ENCODE peak calls at places on chromosomes 2 and 18, in seven cellular contexts. K, X, R, Z, G, S and E are unnamed samples. For H3K4me1, the result is how much of the 10 kb centered on the place peaks cover.

GRCh38 chr2:45178359-45178758 is 169.1 kb upstream of the SIX2 start:
- DNase-seq in K (no peak), S (no peak), Z (no peak), G (no peak), X (no peak), R (no peak), E (no peak)

GRCh38 chr2:165952600-165953210 is 871 bp downstream of the TTC21B start:
- DNase-seq in S (no peak), K (peak), X (no peak), Z (no peak), R (no peak), G (no peak), E (no peak)

GRCh38 chr2:225041871-225042799 is at the start of gene DOCK10:
- DNase-seq in K (no peak), R (peak), S (no peak), X (peak), Z (peak), G (peak), E (peak)

GRCh38 chr2:197633109-197633657 is 42.2 kb downstream of the RFTN2 start:
- DNase-seq in X (no peak), G (no peak), S (no peak), R (no peak), K (no peak), Z (no peak), E (no peak)

GRCh38 chr18:41134426-41134825 is 820.6 kb upstream of the PIK3C3 start:
- DNase-seq in G (no peak), Z (no peak), S (no peak), R (no peak), K (no peak), X (no peak), E (no peak)

GRCh38 chr2:226211439-226211838 is 588.2 kb downstream of the IRS1 start:
- DNase-seq in S (no peak), G (no peak), X (no peak), Z (no peak), R (no peak), K (no peak), E (no peak)

GRCh38 chr2:118697771-118698170 is 149.7 kb downstream of the EN1 start:
- DNase-seq in S (no peak), X (no peak), K (no peak), R (no peak), G (no peak), Z (no peak), E (no peak)

GRCh38 chr18:23059541-23060465 is 75.5 kb upstream of the CABLES1 start:
- DNase-seq in G (no peak), K (no peak), R (no peak), Z (no peak), X (no peak), S (no peak), E (no peak)

GRCh38 chr2:101858246-101858645 is 133.5 kb upstream of the IL1R2 start:
- DNase-seq in S (no peak), G (no peak), R (no peak), X (no peak), K (no peak), Z (no peak), E (no peak)

GRCh38 chr2:127407661-127408003 is 10.6 kb upstream of the PROC start:
- DNase-seq in G (no peak), Z (no peak), K (no peak), X (no peak), S (no peak), R (no peak), E (no peak)

GRCh38 chr2:1153959-1154358 is 203.3 kb downstream of the SNTG2 start:
- DNase-seq in X (no peak), S (no peak), K (no peak), Z (peak), G (no peak), R (peak), E (peak)

GRCh38 chr2:27870724-27871123 is 19.5 kb downstream of the RBKS start:
- DNase-seq in X (no peak), K (no peak), G (no peak), Z (no peak), S (no peak), R (no peak), E (no peak)

GRCh38 chr2:12045864-12046291 is 299.4 kb downstream of the LPIN1 start:
- DNase-seq in G (no peak), K (no peak), S (no peak), Z (no peak), R (no peak), X (no peak), E (no peak)

GRCh38 chr2:237451582-237452469 is 35.2 kb upstream of the MLPH start:
- DNase-seq in Z (no peak), K (no peak), X (no peak), R (peak), G (no peak), S (no peak), E (no peak)

GRCh38 chr2:228875152-228875875 is 395.8 kb downstream of the PID1 start:
- DNase-seq in Z (no peak), S (no peak), G (no peak), R (no peak), X (no peak), K (no peak), E (no peak)

GRCh38 chr2:39723946-39724827 is 54.9 kb downstream of the THUMPD2 start:
- DNase-seq in X (no peak), G (no peak), K (no peak), Z (no peak), S (no peak), R (no peak), E (no peak)

GRCh38 chr2:189421644-189422043 is 19.6 kb upstream of the WDR75 start:
- DNase-seq in X (no peak), G (no peak), K (no peak), S (no peak), Z (no peak), R (no peak), E (no peak)

GRCh38 chr2:5391361-5391760 is 300.8 kb upstream of the SOX11 start:
- DNase-seq in Z (no peak), R (peak), X (no peak), G (no peak), S (no peak), K (no peak), E (no peak)

GRCh38 chr18:48841381-48842258 is 109.1 kb downstream of the SMAD7 start:
- DNase-seq in Z (no peak), R (peak), S (no peak), X (no peak), G (no peak), K (peak), E (peak)

GRCh38 chr18:23710068-23710527 is 20.8 kb downstream of the LAMA3 start:
- DNase-seq in X (no peak), K (no peak), Z (no peak), R (no peak), S (no peak), G (no peak), E (no peak)

GRCh38 chr2:19542796-19543195 is 184.4 kb upstream of the OSR1 start:
- DNase-seq in X (no peak), S (no peak), Z (no peak), K (no peak), G (no peak), R (no peak), E (no peak)

GRCh38 chr2:144890828-144891227 is 370.9 kb upstream of the ZEB2 start:
- DNase-seq in Z (no peak), K (no peak), X (no peak), G (no peak), R (no peak), S (no peak), E (no peak)

DNA sequence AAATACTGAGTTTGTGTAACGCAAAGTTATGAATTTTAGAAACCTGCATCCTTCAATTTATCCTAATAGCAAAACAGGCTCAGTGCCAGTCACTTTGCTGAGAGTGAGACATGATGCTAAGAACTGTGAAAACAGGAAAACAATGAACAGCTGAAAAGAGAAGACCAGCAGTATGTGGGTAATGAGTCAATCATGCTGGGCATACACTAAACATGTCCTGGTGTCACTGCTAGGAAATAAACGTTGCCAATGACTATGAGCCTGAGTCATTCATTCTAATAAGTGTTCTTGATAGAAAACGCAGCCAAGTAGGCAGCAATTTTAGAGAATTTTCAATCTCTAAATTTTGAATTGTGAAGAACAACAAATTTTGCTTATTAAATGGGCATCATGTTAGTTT is 237.3 kb downstream of the GALR1 start:
- DNase-seq in Z (no peak), G (no peak), K (no peak), S (no peak), X (no peak), R (no peak), E (no peak)
- H3K4me1 ChIP-seq in Z (under half), G (under half), K (under half), S (under half), X (under half), R (under half), E (under half)

GRCh38 chr18:10519999-10520935 is 5.6 kb upstream of the NAPG start:
- DNase-seq in G (peak), S (peak), R (peak), X (peak), Z (peak), K (peak), E (peak)
- H3K4me1 ChIP-seq in G (under half), S (under half), R (under half), X (under half), Z (under half), K (under half), E (under half)

GRCh38 chr2:175918935-175919334 is 83.1 kb downstream of the LNPK start:
- DNase-seq in S (no peak), X (no peak), K (no peak), R (no peak), G (no peak), Z (no peak), E (no peak)

DNA sequence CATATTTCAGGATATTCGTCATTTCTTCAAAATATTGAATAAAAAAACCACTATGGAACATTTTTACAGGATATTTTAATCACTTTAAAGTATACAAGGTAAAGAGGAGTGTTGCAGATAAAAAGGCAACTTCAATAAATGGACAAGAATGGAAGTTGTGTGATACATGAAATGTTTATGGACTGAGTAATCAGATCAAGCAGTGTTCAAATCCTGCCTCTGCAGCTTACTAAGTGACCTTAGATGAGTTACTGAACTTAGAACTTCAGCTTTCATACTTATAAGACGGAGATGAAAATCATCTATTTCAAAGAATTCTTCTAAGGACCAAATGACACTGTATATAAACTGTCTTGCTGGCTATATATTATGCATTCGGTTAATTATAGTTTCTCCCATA is 87.2 kb downstream of the LNPK start:
- DNase-seq in R (no peak), X (no peak), G (no peak), Z (no peak), S (no peak), K (no peak), E (no peak)
- H3K4me1 ChIP-seq in R (under half), X (under half), G (under half), Z (under half), S (under half), K (under half), E (under half)

GRCh38 chr2:63743976-63744331 is 97.7 kb upstream of the UGP2 start:
- DNase-seq in G (no peak), K (no peak), S (no peak), X (no peak), R (no peak), Z (no peak), E (no peak)
- H3K4me1 ChIP-seq in G (under half), K (half or more), S (under half), X (under half), R (under half), Z (under half), E (under half)

GRCh38 chr2:85994421-85994777 is 105.6 kb upstream of the ST3GAL5 start:
- DNase-seq in K (no peak), S (no peak), R (no peak), Z (no peak), G (no peak), X (no peak), E (no peak)
- H3K4me1 ChIP-seq in K (under half), S (under half), R (half or more), Z (under half), G (half or more), X (half or more), E (under half)

DNA sequence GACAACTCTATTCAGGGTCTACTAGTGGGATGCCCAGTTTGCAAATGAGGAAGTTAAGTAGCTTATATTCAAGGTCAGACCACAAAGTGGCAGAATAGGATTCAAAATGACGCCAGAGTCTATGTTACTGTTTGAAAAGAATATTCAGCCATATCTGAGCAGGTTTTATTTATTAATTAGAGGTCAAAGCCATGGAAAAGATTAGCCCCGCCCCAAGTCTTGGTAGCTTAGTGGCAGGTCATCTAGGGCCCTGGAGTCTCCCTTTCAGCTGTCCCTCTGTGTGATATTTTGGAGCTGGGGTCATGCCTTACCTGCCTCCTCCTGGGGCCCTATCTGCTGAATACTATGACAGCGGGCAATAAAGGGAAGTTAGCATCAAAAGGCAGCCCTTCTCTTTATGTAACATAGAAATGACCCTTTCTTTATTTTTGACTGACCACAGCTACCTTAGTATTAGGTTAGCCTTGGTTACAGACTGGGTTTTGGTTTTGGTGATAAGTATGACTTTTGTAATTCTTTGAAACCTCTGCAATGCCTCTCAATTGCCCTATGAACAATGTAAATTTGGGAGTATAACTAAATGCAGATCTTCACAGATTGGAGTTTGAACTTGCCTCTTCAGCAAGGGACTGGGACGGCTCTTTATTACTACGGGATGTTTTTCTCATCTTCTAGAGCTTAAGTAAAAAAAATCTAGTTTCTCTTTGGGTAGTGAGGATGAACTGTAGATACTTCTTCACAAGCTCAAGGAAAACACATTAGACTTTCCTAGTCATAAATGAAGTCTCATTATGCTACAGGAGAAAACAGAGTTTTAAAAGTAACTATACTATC is 153.0 kb upstream of the ITGA4 start:
- DNase-seq in G (no peak), Z (no peak), S (no peak), K (no peak), X (no peak), R (no peak), E (no peak)
- H3K4me1 ChIP-seq in G (under half), Z (under half), S (under half), K (under half), X (half or more), R (half or more), E (under half)

DNA sequence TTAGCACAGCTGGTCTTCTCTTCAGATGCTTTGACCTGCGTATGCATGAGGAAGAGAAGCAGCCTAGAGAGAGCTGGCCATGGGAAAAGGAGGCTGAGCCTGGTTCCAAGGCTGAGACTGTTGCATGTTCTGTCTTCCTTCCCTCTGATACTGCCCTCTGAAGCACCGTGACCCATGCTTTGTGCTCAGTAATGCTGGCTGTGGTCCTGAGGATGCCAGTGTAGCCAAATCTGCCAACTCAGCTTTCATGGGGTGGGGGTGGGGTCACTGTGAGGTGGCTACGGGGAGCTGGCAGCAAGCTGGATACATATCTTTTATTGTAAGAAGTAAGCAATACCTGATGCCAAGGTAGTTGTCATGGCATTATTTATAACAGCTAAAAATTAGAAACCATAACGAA is 41.5 kb downstream of the EPAS1 start:
- DNase-seq in Z (no peak), G (no peak), X (no peak), R (peak), S (no peak), K (no peak), E (no peak)
- H3K4me1 ChIP-seq in Z (half or more), G (half or more), X (under half), R (half or more), S (under half), K (half or more), E (under half)

DNA sequence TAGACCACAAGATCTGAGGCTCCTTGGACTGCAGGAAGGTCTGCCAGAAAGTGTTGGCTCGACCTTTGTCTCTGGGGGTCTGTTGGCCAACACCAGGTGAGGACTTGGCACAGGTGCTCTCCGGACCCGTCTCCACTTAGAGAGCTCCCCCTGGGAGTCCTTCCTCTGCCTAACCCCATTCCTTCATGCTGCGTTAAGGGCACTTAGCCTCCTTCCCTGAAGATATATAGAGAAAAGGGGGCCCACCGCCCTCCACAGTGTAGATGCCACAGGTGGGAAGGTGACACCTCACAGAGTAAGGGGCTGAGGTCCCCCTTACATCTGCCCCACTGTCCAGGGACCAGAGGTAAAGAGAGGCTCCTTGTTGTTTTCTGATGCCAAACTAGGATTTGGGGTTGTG is 8.2 kb downstream of the IGFBP5 start:
- DNase-seq in Z (no peak), R (no peak), G (no peak), S (no peak), K (no peak), X (no peak), E (no peak)
- H3K4me1 ChIP-seq in Z (half or more), R (under half), G (half or more), S (under half), K (under half), X (under half), E (under half)